ENCODE peak calls at places on chromosomes 7 and 10, in six cellular contexts. One of them, this sample, is unnamed.

GRCh38 chr7:131540491-131541162 is 15.8 kb downstream of the PODXL start:
- DNase-seq in HCT116: no peak
- DNase-seq in SK-N-SH: no peak
- DNase-seq in GM12878: no peak
- DNase-seq in K562: no peak
- DNase-seq in HepG2: peak; percentile 22
- DNase-seq in this sample: no peak

GRCh38 chr7:91266931-91267557 is 2.8 kb downstream of the FZD1 start:
- DNase-seq in HCT116: no peak
- DNase-seq in SK-N-SH: no peak
- DNase-seq in GM12878: no peak
- DNase-seq in K562: no peak
- DNase-seq in HepG2: no peak
- DNase-seq in this sample: peak; percentile 57

GRCh38 chr10:76523798-76524231 is 1092.4 kb downstream of the LRMDA start:
- DNase-seq in HCT116: no peak
- DNase-seq in SK-N-SH: no peak
- DNase-seq in GM12878: no peak
- DNase-seq in K562: no peak
- DNase-seq in HepG2: no peak
- DNase-seq in this sample: no peak

GRCh38 chr10:71217266-71218045 is 5.1 kb downstream of the UNC5B start:
- DNase-seq in HCT116: no peak
- DNase-seq in SK-N-SH: peak; percentile 62
- DNase-seq in GM12878: no peak
- DNase-seq in K562: no peak
- DNase-seq in HepG2: no peak
- DNase-seq in this sample: peak; percentile 88

GRCh38 chr10:132155723-132156381 is 30.9 kb upstream of the DPYSL4 start:
- DNase-seq in HCT116: no peak
- DNase-seq in SK-N-SH: no peak
- DNase-seq in GM12878: no peak
- DNase-seq in K562: no peak
- DNase-seq in HepG2: no peak
- DNase-seq in this sample: no peak

GRCh38 chr7:4399121-4399520 is 283.0 kb upstream of the FOXK1 start:
- DNase-seq in HCT116: no peak
- DNase-seq in SK-N-SH: no peak
- DNase-seq in GM12878: no peak
- DNase-seq in K562: no peak
- DNase-seq in HepG2: no peak
- DNase-seq in this sample: no peak

GRCh38 chr7:75559355-75559986 is 67.4 kb downstream of the SPDYE5 start:
- DNase-seq in HCT116: no peak
- DNase-seq in SK-N-SH: peak; percentile 42
- DNase-seq in GM12878: no peak
- DNase-seq in K562: no peak
- DNase-seq in HepG2: no peak
- DNase-seq in this sample: no peak

GRCh38 chr7:134888141-134888740 is 98.1 kb upstream of the AGBL3 start:
- DNase-seq in HCT116: no peak
- DNase-seq in SK-N-SH: no peak
- DNase-seq in GM12878: no peak
- DNase-seq in K562: no peak
- DNase-seq in HepG2: no peak
- DNase-seq in this sample: no peak

GRCh38 chr7:91636129-91636724 is 244.3 kb downstream of the MTERF1 start:
- DNase-seq in HCT116: peak; percentile 32
- DNase-seq in SK-N-SH: no peak
- DNase-seq in GM12878: no peak
- DNase-seq in K562: peak; percentile 15
- DNase-seq in HepG2: peak; percentile 35
- DNase-seq in this sample: peak; percentile 82

GRCh38 chr10:132232553-132232949 is 45.8 kb downstream of the DPYSL4 start:
- DNase-seq in HCT116: no peak
- DNase-seq in SK-N-SH: no peak
- DNase-seq in GM12878: no peak
- DNase-seq in K562: no peak
- DNase-seq in HepG2: no peak
- DNase-seq in this sample: no peak

GRCh38 chr10:71088054-71088453 is 124.3 kb upstream of the UNC5B start:
- DNase-seq in HCT116: no peak
- DNase-seq in SK-N-SH: no peak
- DNase-seq in GM12878: no peak
- DNase-seq in K562: no peak
- DNase-seq in HepG2: no peak
- DNase-seq in this sample: no peak

GRCh38 chr7:30170460-30171197 is 35.8 kb downstream of the MTURN start:
- DNase-seq in HCT116: no peak
- DNase-seq in SK-N-SH: no peak
- DNase-seq in GM12878: no peak
- DNase-seq in K562: no peak
- DNase-seq in HepG2: no peak
- DNase-seq in this sample: no peak

GRCh38 chr7:802500-803242 is 29.6 kb upstream of the SUN1 start:
- DNase-seq in HCT116: no peak
- DNase-seq in SK-N-SH: no peak
- DNase-seq in GM12878: no peak
- DNase-seq in K562: no peak
- DNase-seq in HepG2: no peak
- DNase-seq in this sample: no peak

GRCh38 chr7:158445421-158446175 is 142.0 kb downstream of the PTPRN2 start:
- DNase-seq in HCT116: no peak
- DNase-seq in SK-N-SH: no peak
- DNase-seq in GM12878: no peak
- DNase-seq in K562: no peak
- DNase-seq in HepG2: no peak
- DNase-seq in this sample: peak; percentile 55

GRCh38 chr10:126012485-126012884 is 116.1 kb downstream of the FANK1 start:
- DNase-seq in HCT116: no peak
- DNase-seq in SK-N-SH: no peak
- DNase-seq in GM12878: no peak
- DNase-seq in K562: no peak
- DNase-seq in HepG2: no peak
- DNase-seq in this sample: no peak

GRCh38 chr10:33113111-33113856 is 155.3 kb upstream of the ITGB1 start:
- DNase-seq in HCT116: no peak
- DNase-seq in SK-N-SH: no peak
- DNase-seq in GM12878: no peak
- DNase-seq in K562: no peak
- DNase-seq in HepG2: no peak
- DNase-seq in this sample: no peak

GRCh38 chr10:26488344-26488743 is 50.2 kb downstream of the APBB1IP start:
- DNase-seq in HCT116: no peak
- DNase-seq in SK-N-SH: no peak
- DNase-seq in GM12878: no peak
- DNase-seq in K562: no peak
- DNase-seq in HepG2: no peak
- DNase-seq in this sample: no peak

GRCh38 chr10:62456611-62457101 is 82.5 kb downstream of the ZNF365 start:
- DNase-seq in HCT116: no peak
- DNase-seq in SK-N-SH: no peak
- DNase-seq in GM12878: peak; percentile 86
- DNase-seq in K562: no peak
- DNase-seq in HepG2: no peak
- DNase-seq in this sample: no peak

GRCh38 chr7:100200693-100201092 is 19.1 kb upstream of the PVRIG start:
- DNase-seq in HCT116: no peak
- DNase-seq in SK-N-SH: no peak
- DNase-seq in GM12878: no peak
- DNase-seq in K562: no peak
- DNase-seq in HepG2: peak; percentile 17
- DNase-seq in this sample: no peak

GRCh38 chr7:155338632-155339320 is 41.1 kb downstream of the INSIG1 start:
- DNase-seq in HCT116: no peak
- DNase-seq in SK-N-SH: no peak
- DNase-seq in GM12878: no peak
- DNase-seq in K562: no peak
- DNase-seq in HepG2: no peak
- DNase-seq in this sample: no peak

GRCh38 chr10:35384265-35384868 is 48.1 kb downstream of the CCNY start:
- DNase-seq in HCT116: no peak
- DNase-seq in SK-N-SH: no peak
- DNase-seq in GM12878: no peak
- DNase-seq in K562: no peak
- DNase-seq in HepG2: no peak
- DNase-seq in this sample: no peak

GRCh38 chr7:43954524-43955228 is 28.4 kb downstream of the UBE2D4 start:
- DNase-seq in HCT116: peak; percentile 34
- DNase-seq in SK-N-SH: peak; percentile 81
- DNase-seq in GM12878: peak; percentile 7
- DNase-seq in K562: peak; percentile 57
- DNase-seq in HepG2: peak; percentile 61
- DNase-seq in this sample: peak; percentile 79
- TF ChIP-seq REST in HCT116: no peak
- TF ChIP-seq REST in SK-N-SH: no peak
- TF ChIP-seq REST in GM12878: no peak
- TF ChIP-seq REST in K562: no peak
- TF ChIP-seq REST in HepG2: no peak
- TF ChIP-seq REST in this sample: no peak

GRCh38 chr10:79130255-79130654 is 61.5 kb downstream of the ZMIZ1 start:
- DNase-seq in HCT116: no peak
- DNase-seq in SK-N-SH: no peak
- DNase-seq in GM12878: no peak
- DNase-seq in K562: no peak
- DNase-seq in HepG2: no peak
- DNase-seq in this sample: no peak
- H3K4me1 ChIP-seq in HCT116: peaks cover 51% of the 10 kb centered on the region
- H3K4me1 ChIP-seq in SK-N-SH: peaks cover 96% of the 10 kb centered on the region
- H3K4me1 ChIP-seq in GM12878: peaks cover 14% of the 10 kb centered on the region
- H3K4me1 ChIP-seq in K562: peaks cover 86% of the 10 kb centered on the region
- H3K4me1 ChIP-seq in HepG2: peaks cover 88% of the 10 kb centered on the region
- H3K4me1 ChIP-seq in this sample: peaks cover 69% of the 10 kb centered on the region

DNA sequence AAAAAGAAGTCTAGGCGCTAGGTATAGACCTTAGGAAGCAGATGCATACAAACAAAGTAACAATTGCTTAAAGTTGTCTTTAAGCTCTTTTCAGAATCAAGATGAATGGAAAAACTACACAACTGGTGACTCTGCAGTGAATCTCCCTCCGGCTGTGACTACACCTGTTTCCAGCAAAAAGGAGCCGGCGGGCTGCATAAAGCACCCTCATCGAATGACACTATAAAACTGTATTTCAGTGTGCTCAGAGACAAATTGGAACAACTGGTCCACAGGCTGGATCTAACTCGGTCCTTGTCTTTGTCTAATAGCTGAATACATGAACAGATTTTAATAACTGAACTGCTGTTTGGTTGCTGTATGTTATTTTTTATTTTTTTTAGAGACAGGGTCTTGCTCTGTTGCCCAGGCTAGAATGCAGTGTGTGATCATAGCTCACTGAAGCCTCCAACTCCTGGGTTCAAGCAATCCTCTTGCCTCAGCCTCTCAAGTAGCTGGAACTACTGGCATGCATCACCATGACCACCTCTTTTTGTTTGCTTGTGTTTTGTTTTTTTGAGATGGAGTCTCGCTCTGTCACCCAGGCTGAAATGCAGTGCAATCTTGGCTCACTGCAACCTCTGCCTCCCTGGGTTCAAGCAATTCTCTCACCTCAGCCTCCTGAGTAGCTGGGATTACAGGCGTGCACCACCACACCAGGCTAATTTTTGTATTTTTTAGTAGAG is 64.2 kb upstream of the SVIL start:
- DNase-seq in HCT116: no peak
- DNase-seq in SK-N-SH: no peak
- DNase-seq in GM12878: no peak
- DNase-seq in K562: no peak
- DNase-seq in HepG2: no peak
- DNase-seq in this sample: no peak
- H3K79me2 ChIP-seq in HCT116: peaks cover 3% of the 10 kb centered on the region
- H3K79me2 ChIP-seq in SK-N-SH: peaks cover 41% of the 10 kb centered on the region
- H3K79me2 ChIP-seq in GM12878: no peaks in the 10 kb centered on the region
- H3K79me2 ChIP-seq in K562: no peaks in the 10 kb centered on the region
- H3K79me2 ChIP-seq in HepG2: no peaks in the 10 kb centered on the region
- H3K79me2 ChIP-seq in this sample: no peaks in the 10 kb centered on the region

GRCh38 chr7:16773884-16774283 is 20.3 kb downstream of the TSPAN13 start:
- DNase-seq in HCT116: no peak
- DNase-seq in SK-N-SH: no peak
- DNase-seq in GM12878: no peak
- DNase-seq in K562: no peak
- DNase-seq in HepG2: no peak
- DNase-seq in this sample: no peak
- TF ChIP-seq REST in HCT116: no peak
- TF ChIP-seq REST in SK-N-SH: no peak
- TF ChIP-seq REST in GM12878: no peak
- TF ChIP-seq REST in K562: no peak
- TF ChIP-seq REST in HepG2: no peak
- TF ChIP-seq REST in this sample: no peak

This sample was measured in GM23338.